ENCODE peak calls at places on chromosomes 5 and 9, in four cellular contexts. F is mesenchymal stem cell, G is HCEC 1CT, Y is left ventricle myocardium inferior. M is an unnamed sample.

GRCh38 chr9:115604831-115605483 is 487.0 kb upstream of the TNC start:
- DNase-seq in Y (no peak), G (peak; percentile 96), F (peak; percentile 73), M (peak; percentile 77)

GRCh38 chr5:15620501-15620900 is 120.5 kb downstream of the FBXL7 start:
- DNase-seq in G (peak; percentile 57), F (peak; percentile 65), Y (no peak), M (peak; percentile 49)

GRCh38 chr5:141734501-141735231 is 52.6 kb upstream of the ARAP3 start:
- DNase-seq in Y (no peak), G (peak; percentile 50), F (peak; percentile 65), M (peak; percentile 63)

GRCh38 chr9:123725389-123725788 is 204.5 kb downstream of the DENND1A start:
- DNase-seq in F (no peak), G (no peak), Y (peak; percentile 22), M (peak; percentile 16)

GRCh38 chr9:135971892-135972291 is 10.7 kb upstream of the UBAC1 start:
- DNase-seq in G (no peak), Y (no peak), F (no peak), M (no peak)

GRCh38 chr5:98769256-98770157 is 4.0 kb upstream of the RGMB start:
- DNase-seq in F (peak; percentile 80), Y (peak; percentile 29), G (peak; percentile 63), M (peak; percentile 69)

GRCh38 chr9:133122935-133123611 is 2.0 kb upstream of the RALGDS start:
- DNase-seq in Y (peak; percentile 59), G (no peak), F (peak; percentile 88), M (peak; percentile 78)

GRCh38 chr9:129211686-129212085 is 33.6 kb upstream of the IER5L start:
- DNase-seq in G (no peak), F (no peak), Y (no peak), M (no peak)

GRCh38 chr9:37220971-37221370 is 100.6 kb downstream of the ZCCHC7 start:
- DNase-seq in G (peak; percentile 27), Y (no peak), F (no peak), M (peak; percentile 14)

GRCh38 chr5:131081371-131081770 is 83.7 kb downstream of the HINT1 start:
- DNase-seq in F (peak; percentile 33), G (peak; percentile 27), Y (no peak), M (peak; percentile 52)

GRCh38 chr5:150108711-150109605 is 22.6 kb upstream of the CSF1R start:
- DNase-seq in Y (no peak), F (no peak), G (no peak), M (no peak)

GRCh38 chr9:136851941-136852663 is at the start of gene MAMDC4:
- DNase-seq in G (no peak), F (no peak), Y (peak; percentile 38), M (no peak)

GRCh38 chr5:140044041-140044440 is 942 bp upstream of the NRG2 start:
- DNase-seq in G (no peak), Y (no peak), F (no peak), M (no peak)

GRCh38 chr9:33108472-33108871 is 32.0 kb upstream of the SMU1 start:
- DNase-seq in Y (no peak), G (no peak), F (no peak), M (no peak)

GRCh38 chr5:156438076-156438475 is 111.1 kb downstream of the SGCD start:
- DNase-seq in G (no peak), Y (no peak), F (no peak), M (no peak)

GRCh38 chr5:37198842-37199241 is 50.3 kb downstream of the CPLANE1 start:
- DNase-seq in Y (no peak), G (peak; percentile 3), F (peak; percentile 11), M (peak; percentile 60)

GRCh38 chr5:175588709-175589429 is 69.0 kb upstream of the HRH2 start:
- DNase-seq in G (no peak), Y (peak; percentile 51), F (no peak), M (no peak)

GRCh38 chr5:9507974-9508373 is 37.9 kb downstream of the SEMA5A start:
- DNase-seq in Y (no peak), F (peak; percentile 80), G (peak; percentile 73), M (peak; percentile 87)

GRCh38 chr9:87594218-87594617 is 96.6 kb downstream of the DAPK1 start:
- DNase-seq in Y (no peak), F (peak; percentile 54), G (no peak), M (peak; percentile 65)